ENCODE peak calls at places on chromosomes 7 and 10, in eight cellular contexts. C is upper lobe of left lung, Y is stomach, M is transverse colon, X is H1, E is ovary, K is GM12878, N is sigmoid colon. Z is an unnamed sample.

GRCh38 chr10:99779335-99779734 is 3.1 kb upstream of the ABCC2 start:
- DNase-seq in C (no peak), Y (no peak), M (no peak), X (no peak), E (no peak), K (no peak), N (no peak), Z (no peak)

GRCh38 chr7:105906690-105907089 is 30.3 kb upstream of the ATXN7L1 start:
- DNase-seq in C (no peak), Y (no peak), M (no peak), X (no peak), E (peak), K (no peak), N (peak), Z (no peak)

GRCh38 chr7:5077740-5078139 is 32.1 kb downstream of the RBAK start:
- DNase-seq in C (no peak), Y (no peak), M (no peak), X (no peak), E (no peak), K (no peak), N (no peak), Z (no peak)

GRCh38 chr10:69348824-69349541 is 67.7 kb downstream of the TACR2 start:
- DNase-seq in C (no peak), Y (no peak), M (peak), X (no peak), E (no peak), K (no peak), N (peak), Z (peak)

GRCh38 chr7:46960974-46961373 is 620.9 kb downstream of the TNS3 start:
- DNase-seq in C (no peak), Y (no peak), M (no peak), X (no peak), E (no peak), K (no peak), N (no peak), Z (no peak)

GRCh38 chr10:119726291-119727261 is 726 bp downstream of the INPP5F start:
- DNase-seq in C (peak), Y (no peak), M (peak), X (no peak), E (no peak), K (no peak), N (peak), Z (no peak)

GRCh38 chr7:47991741-47992311 is 12.4 kb upstream of the HUS1 start:
- DNase-seq in C (peak), Y (peak), M (peak), X (peak), E (peak), K (peak), N (peak), Z (peak)

GRCh38 chr7:3859436-3859835 is 558.4 kb downstream of the SDK1 start:
- DNase-seq in C (no peak), Y (no peak), M (no peak), X (no peak), E (no peak), K (no peak), N (no peak), Z (no peak)

GRCh38 chr7:114107522-114107921 is 188.7 kb upstream of the PPP1R3A start:
- DNase-seq in C (no peak), Y (no peak), M (no peak), X (no peak), E (no peak), K (no peak), N (no peak), Z (no peak)

GRCh38 chr10:116774728-116775151 is 32.4 kb upstream of the HSPA12A start:
- DNase-seq in C (no peak), Y (no peak), M (peak), X (no peak), E (no peak), K (no peak), N (peak), Z (no peak)

GRCh38 chr7:154903083-154903731 is 99.7 kb downstream of the PAXIP1 start:
- DNase-seq in C (no peak), Y (peak), M (no peak), X (no peak), E (no peak), K (no peak), N (peak), Z (no peak)

GRCh38 chr7:76189276-76189675 is 12.4 kb upstream of the SRRM3 start:
- DNase-seq in C (no peak), Y (no peak), M (no peak), X (no peak), E (no peak), K (no peak), N (no peak), Z (no peak)

GRCh38 chr7:19118896-19119301 is 1.5 kb upstream of the TWIST1 start:
- DNase-seq in C (no peak), Y (no peak), M (no peak), X (no peak), E (peak), K (no peak), N (no peak), Z (no peak)
- H3K4me3 ChIP-seq in C (no peak), Y (no peak), M (no peak), X (peak), E (no peak), K (no peak), N (no peak), Z (no peak)

GRCh38 chr7:8175929-8176369 is 86.0 kb downstream of the ICA1 start:
- DNase-seq in C (no peak), Y (no peak), M (no peak), X (no peak), E (no peak), K (no peak), N (no peak), Z (no peak)

GRCh38 chr7:8176370-8177081 is 85.4 kb downstream of the ICA1 start:
- DNase-seq in C (peak), Y (no peak), M (peak), X (no peak), E (no peak), K (peak), N (no peak), Z (no peak)

GRCh38 chr7:8172372-8173354 is 89.3 kb downstream of the ICA1 start:
- DNase-seq in C (no peak), Y (no peak), M (no peak), X (no peak), E (no peak), K (no peak), N (no peak), Z (no peak)

GRCh38 chr7:8178353-8178752 is 83.6 kb downstream of the ICA1 start:
- DNase-seq in C (no peak), Y (no peak), M (no peak), X (no peak), E (no peak), K (no peak), N (no peak), Z (no peak)

GRCh38 chr7:8177109-8177933 is 84.6 kb downstream of the ICA1 start:
- DNase-seq in C (no peak), Y (no peak), M (no peak), X (no peak), E (no peak), K (no peak), N (no peak), Z (no peak)
- H3K27ac ChIP-seq in C (peak), Y (no peak), M (peak), X (no peak), E (no peak), K (peak), N (no peak), Z (no peak)

GRCh38 chr10:132670546-132670945 is 115.4 kb downstream of the NKX6-2 start:
- DNase-seq in C (peak), Y (no peak), M (no peak), X (no peak), E (no peak), K (no peak), N (no peak), Z (no peak)

GRCh38 chr10:132671171-132672154 is 114.5 kb downstream of the NKX6-2 start:
- DNase-seq in C (peak), Y (no peak), M (no peak), X (no peak), E (no peak), K (no peak), N (peak), Z (no peak)

GRCh38 chr10:132666733-132667612 is 119.0 kb downstream of the NKX6-2 start:
- DNase-seq in C (no peak), Y (no peak), M (no peak), X (no peak), E (no peak), K (no peak), N (no peak), Z (no peak)

GRCh38 chr10:132667613-132668394 is 118.1 kb downstream of the NKX6-2 start:
- DNase-seq in C (no peak), Y (no peak), M (no peak), X (no peak), E (no peak), K (no peak), N (peak), Z (no peak)

DNA sequence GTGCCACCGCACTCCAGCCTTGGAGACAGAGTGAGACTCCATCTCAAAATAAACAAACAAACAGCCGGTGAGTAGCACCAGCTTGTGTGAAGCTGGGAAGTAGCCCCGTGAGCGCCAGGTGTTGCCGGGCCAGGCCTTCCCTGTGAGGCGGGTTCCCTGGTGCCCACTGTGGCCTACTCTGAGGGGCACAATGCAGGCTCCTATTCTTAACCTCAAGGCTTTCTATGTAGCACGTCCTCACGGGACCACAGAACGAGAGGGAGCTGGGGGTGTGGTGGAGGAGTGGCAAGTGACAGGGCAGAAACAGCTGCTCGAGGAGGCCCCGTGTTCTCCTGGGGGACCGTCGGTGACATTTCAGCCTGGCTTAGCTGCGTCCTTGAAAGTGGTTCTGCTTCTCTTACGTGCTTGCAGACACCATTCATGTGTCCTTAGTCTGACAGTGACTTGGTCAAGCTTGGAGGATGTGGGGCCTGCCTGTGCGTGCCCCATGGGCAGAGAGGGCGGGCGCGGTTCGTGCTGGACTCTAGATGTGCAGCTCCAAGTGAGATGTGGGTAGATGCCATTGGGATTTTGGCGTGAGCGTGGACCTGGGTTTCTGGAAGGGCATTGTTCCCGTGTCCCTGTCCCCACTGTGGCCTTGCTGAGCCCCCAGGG is 116.6 kb downstream of the NKX6-2 start:
- DNase-seq in C (no peak), Y (no peak), M (no peak), X (no peak), E (no peak), K (no peak), N (peak), Z (no peak)
- TF ChIP-seq EP300 in C (no peak), Y (no peak), M (no peak), X (no peak), E (no peak), K (no peak), N (no peak), Z (no peak)

GRCh38 chr10:113086282-113086681 is 136.2 kb downstream of the TCF7L2 start:
- DNase-seq in C (no peak), Y (no peak), M (no peak), X (no peak), E (no peak), K (no peak), N (no peak), Z (no peak)

GRCh38 chr10:113089581-113089980 is 139.5 kb downstream of the TCF7L2 start:
- DNase-seq in C (no peak), Y (peak), M (peak), X (no peak), E (no peak), K (no peak), N (no peak), Z (no peak)

GRCh38 chr10:113088194-113088593 is 138.1 kb downstream of the TCF7L2 start:
- DNase-seq in C (no peak), Y (no peak), M (no peak), X (no peak), E (no peak), K (no peak), N (no peak), Z (no peak)

GRCh38 chr10:113085776-113086175 is 135.7 kb downstream of the TCF7L2 start:
- DNase-seq in C (no peak), Y (no peak), M (no peak), X (no peak), E (no peak), K (no peak), N (no peak), Z (no peak)

GRCh38 chr10:113087082-113088029 is 137.3 kb downstream of the TCF7L2 start:
- DNase-seq in C (peak), Y (peak), M (peak), X (peak), E (peak), K (no peak), N (peak), Z (no peak)
- H3K4me3 ChIP-seq in C (no peak), Y (no peak), M (no peak), X (no peak), E (no peak), K (no peak), N (no peak), Z (no peak)

DNA sequence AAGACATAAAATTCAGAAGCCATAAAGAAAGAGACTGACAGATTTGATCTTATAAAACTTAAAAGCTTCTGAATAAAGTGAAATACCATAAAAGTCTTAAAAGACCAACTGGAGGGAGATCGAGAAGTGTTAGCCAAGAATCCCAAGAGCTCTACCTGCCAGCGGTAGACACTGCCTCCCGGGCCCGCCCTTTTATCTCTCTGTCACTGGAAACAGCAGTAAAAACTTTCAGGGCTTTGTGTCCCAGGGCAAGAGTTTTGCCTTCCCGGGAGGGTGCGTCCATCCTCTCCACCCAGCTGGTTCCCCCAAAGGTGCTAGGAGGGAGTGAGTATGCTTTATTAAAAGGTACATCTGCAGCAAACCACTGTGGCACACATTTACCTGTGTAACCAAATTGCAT is 5.8 kb downstream of the PLA2G12B start:
- DNase-seq in C (no peak), Y (no peak), M (peak), X (no peak), E (no peak), K (no peak), N (no peak), Z (no peak)
- H3K27ac ChIP-seq in C (no peak), Y (no peak), M (no peak), X (no peak), E (no peak), K (no peak), N (no peak), Z (no peak)

GRCh38 chr7:127347567-127348246 is 44.8 kb downstream of the ZNF800 start:
- DNase-seq in C (peak), Y (peak), M (peak), X (peak), E (peak), K (no peak), N (peak), Z (no peak)
- TF ChIP-seq EP300 in C (no peak), Y (no peak), M (no peak), X (no peak), E (no peak), K (no peak), N (no peak), Z (no peak)

GRCh38 chr10:75097666-75098285 is 13.7 kb upstream of the SAMD8 start:
- DNase-seq in C (no peak), Y (no peak), M (no peak), X (no peak), E (no peak), K (no peak), N (no peak), Z (no peak)

GRCh38 chr10:75100764-75101291 is 10.6 kb upstream of the SAMD8 start:
- DNase-seq in C (no peak), Y (no peak), M (no peak), X (no peak), E (no peak), K (no peak), N (no peak), Z (no peak)

GRCh38 chr10:75101416-75102251 is 9.8 kb upstream of the SAMD8 start:
- DNase-seq in C (no peak), Y (no peak), M (no peak), X (no peak), E (no peak), K (no peak), N (peak), Z (no peak)

GRCh38 chr10:75098902-75099673 is 12.4 kb upstream of the SAMD8 start:
- DNase-seq in C (no peak), Y (no peak), M (no peak), X (no peak), E (no peak), K (no peak), N (no peak), Z (no peak)

GRCh38 chr10:75099952-75100763 is 11.3 kb upstream of the SAMD8 start:
- DNase-seq in C (peak), Y (peak), M (peak), X (peak), E (peak), K (no peak), N (peak), Z (no peak)
- H3K4me3 ChIP-seq in C (no peak), Y (no peak), M (no peak), X (peak), E (no peak), K (no peak), N (no peak), Z (no peak)